ENCODE peak calls at places on chromosomes 7 and 10, in six cellular contexts. E is adrenal gland, F is dorsolateral prefrontal cortex, T is brain microvascular endothelial cell, O is PC-9, I is HCT116. W is an unnamed sample. For H3K27me3, the result is how much of the 10 kb centered on the place peaks cover.

GRCh38 chr10:70935631-70936030 is 47.3 kb upstream of the PCBD1 start:
- DNase-seq in O (no peak), E (no peak), I (no peak), F (peak), T (no peak), W (no peak)

GRCh38 chr7:45874408-45875131 is 1.7 kb upstream of the CCDC201 start:
- DNase-seq in I (no peak), F (no peak), T (peak), O (peak), E (no peak), W (peak)

GRCh38 chr7:76011437-76011836 is 17.0 kb upstream of the TMEM120A start:
- DNase-seq in E (no peak), F (no peak), O (no peak), I (no peak), T (peak), W (peak)

GRCh38 chr7:117157121-117157870 is 165.6 kb downstream of the WNT2 start:
- DNase-seq in T (peak), O (peak), E (peak), F (peak), I (no peak), W (peak)

GRCh38 chr7:29330136-29330535 is 135.6 kb downstream of the CHN2 start:
- DNase-seq in F (no peak), T (no peak), E (no peak), I (no peak), O (no peak), W (no peak)

GRCh38 chr10:58326967-58327381 is 7.8 kb upstream of the UBE2D1 start:
- DNase-seq in T (peak), F (no peak), E (peak), I (no peak), O (no peak), W (no peak)

GRCh38 chr10:31353574-31353973 is 34.6 kb downstream of the ZEB1 start:
- DNase-seq in E (no peak), F (no peak), I (peak), T (peak), O (peak), W (no peak)

GRCh38 chr7:151936207-151936606 is 20.0 kb upstream of the GALNTL5 start:
- DNase-seq in I (no peak), E (no peak), T (no peak), F (no peak), O (no peak), W (no peak)

GRCh38 chr7:79984210-79984609 is 150.4 kb upstream of the GNAI1 start:
- DNase-seq in T (no peak), I (no peak), E (no peak), O (no peak), F (no peak), W (peak)

GRCh38 chr7:128236924-128237586 is 4.0 kb upstream of the LEP start:
- DNase-seq in E (peak), T (peak), I (no peak), F (no peak), O (peak), W (peak)

GRCh38 chr7:129222064-129222463 is 2.8 kb upstream of the AHCYL2 start:
- DNase-seq in E (no peak), O (no peak), I (no peak), F (no peak), T (no peak), W (no peak)

GRCh38 chr7:103636153-103636552 is 190.1 kb upstream of the SLC26A5 start:
- DNase-seq in E (no peak), O (no peak), I (no peak), F (no peak), T (no peak), W (no peak)

GRCh38 chr7:38728145-38728544 is 97.0 kb upstream of the AMPH start:
- DNase-seq in O (no peak), T (peak), F (no peak), I (no peak), E (no peak), W (no peak)

GRCh38 chr10:89954787-89955566 is 253.6 kb downstream of the KIF20B start:
- DNase-seq in I (no peak), F (no peak), E (no peak), T (no peak), O (no peak), W (no peak)

GRCh38 chr10:90621577-90621976 is 236.3 kb downstream of the HTR7 start:
- DNase-seq in I (no peak), E (no peak), F (no peak), O (no peak), T (peak), W (no peak)

GRCh38 chr10:32279795-32280194 is 67.2 kb downstream of the EPC1 start:
- DNase-seq in T (no peak), O (no peak), I (no peak), E (no peak), F (no peak), W (no peak)

GRCh38 chr10:79487296-79488194 is 24.8 kb upstream of the EIF5AL1 start:
- DNase-seq in T (peak), I (peak), F (no peak), E (peak), O (peak), W (no peak)

GRCh38 chr10:110207805-110208613 is 604 bp downstream of the MXI1 start:
- DNase-seq in I (no peak), T (no peak), O (peak), E (peak), F (peak), W (no peak)

GRCh38 chr10:62010366-62010765 is 108.9 kb downstream of the ARID5B start:
- DNase-seq in T (no peak), E (no peak), F (no peak), O (no peak), I (no peak), W (no peak)

GRCh38 chr7:73646785-73647724 is 20.6 kb upstream of the VPS37D start:
- DNase-seq in F (no peak), O (no peak), I (no peak), E (no peak), T (no peak), W (no peak)
- H3K27me3 ChIP-seq in F (under half), O (under half), I (under half), E (under half), T (half or more), W (half or more)

GRCh38 chr7:5567810-5568209 is 144.2 kb upstream of the TNRC18 start:
- DNase-seq in F (no peak), O (no peak), T (no peak), I (no peak), E (no peak), W (no peak)
- H3K27ac ChIP-seq in F (no peak), O (no peak), T (no peak), I (no peak), E (no peak), W (no peak)

GRCh38 chr7:12571691-12572090 is 1.2 kb downstream of the SCIN start:
- DNase-seq in F (no peak), T (no peak), I (no peak), O (no peak), E (no peak), W (no peak)

GRCh38 chr7:12569673-12570072 is 847 bp upstream of the SCIN start:
- DNase-seq in T (no peak), O (no peak), I (no peak), E (no peak), F (no peak), W (no peak)

GRCh38 chr7:12572941-12573340 is 2.4 kb downstream of the SCIN start:
- DNase-seq in F (no peak), E (no peak), T (no peak), O (no peak), I (no peak), W (no peak)

GRCh38 chr7:12570148-12570528 is 382 bp upstream of the SCIN start:
- DNase-seq in I (no peak), O (peak), F (no peak), T (no peak), E (no peak), W (no peak)

DNA sequence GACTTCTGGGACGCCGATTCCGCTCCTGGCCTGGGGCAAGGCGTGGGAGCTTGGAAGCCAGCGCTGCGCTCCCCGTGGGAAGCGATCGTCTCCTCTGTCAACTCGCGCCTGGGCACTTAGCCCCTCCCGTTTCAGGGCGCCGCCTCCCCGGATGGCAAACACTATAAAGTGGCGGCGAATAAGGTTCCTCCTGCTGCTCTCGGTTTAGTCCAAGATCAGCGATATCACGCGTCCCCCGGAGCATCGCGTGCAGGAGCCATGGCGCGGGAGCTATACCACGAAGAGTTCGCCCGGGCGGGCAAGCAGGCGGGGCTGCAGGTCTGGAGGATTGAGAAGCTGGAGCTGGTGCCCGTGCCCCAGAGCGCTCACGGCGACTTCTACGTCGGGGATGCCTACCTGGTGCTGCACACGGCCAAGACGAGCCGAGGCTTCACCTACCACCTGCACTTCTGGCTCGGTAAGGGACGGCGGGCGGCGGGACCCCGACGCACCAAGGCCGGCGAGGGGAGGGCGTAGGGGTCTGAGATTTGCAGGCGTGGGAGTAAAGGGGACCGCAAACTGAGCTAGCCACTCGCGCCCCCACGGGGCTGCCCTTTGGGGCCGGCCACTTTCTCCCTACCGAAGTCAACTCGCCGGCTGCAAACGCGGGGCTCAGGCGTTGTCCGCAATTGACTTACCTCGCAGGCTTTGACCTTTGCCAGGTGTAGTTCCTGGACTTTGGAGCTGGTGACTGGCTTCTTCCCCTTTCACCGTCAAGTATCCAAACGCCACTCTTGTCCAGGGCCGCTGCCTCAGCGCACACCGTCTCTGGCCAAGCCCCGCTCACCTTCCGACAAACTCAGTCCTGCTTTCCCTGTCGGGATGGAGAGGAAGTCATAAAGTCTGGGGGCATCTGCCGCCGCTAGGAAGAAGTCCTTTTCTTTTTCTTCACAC is at the start of gene SCIN:
- DNase-seq in I (no peak), O (peak), F (no peak), E (no peak), T (peak), W (no peak)
- H3K27me3 ChIP-seq in I (under half), O (under half), F (under half), E (under half), T (under half), W (under half)

GRCh38 chr10:88245974-88246511 is 337.1 kb downstream of the RNLS start:
- DNase-seq in O (no peak), F (peak), I (no peak), E (no peak), T (peak), W (no peak)
- H3K27ac ChIP-seq in O (no peak), F (no peak), I (no peak), E (no peak), T (no peak), W (no peak)

DNA sequence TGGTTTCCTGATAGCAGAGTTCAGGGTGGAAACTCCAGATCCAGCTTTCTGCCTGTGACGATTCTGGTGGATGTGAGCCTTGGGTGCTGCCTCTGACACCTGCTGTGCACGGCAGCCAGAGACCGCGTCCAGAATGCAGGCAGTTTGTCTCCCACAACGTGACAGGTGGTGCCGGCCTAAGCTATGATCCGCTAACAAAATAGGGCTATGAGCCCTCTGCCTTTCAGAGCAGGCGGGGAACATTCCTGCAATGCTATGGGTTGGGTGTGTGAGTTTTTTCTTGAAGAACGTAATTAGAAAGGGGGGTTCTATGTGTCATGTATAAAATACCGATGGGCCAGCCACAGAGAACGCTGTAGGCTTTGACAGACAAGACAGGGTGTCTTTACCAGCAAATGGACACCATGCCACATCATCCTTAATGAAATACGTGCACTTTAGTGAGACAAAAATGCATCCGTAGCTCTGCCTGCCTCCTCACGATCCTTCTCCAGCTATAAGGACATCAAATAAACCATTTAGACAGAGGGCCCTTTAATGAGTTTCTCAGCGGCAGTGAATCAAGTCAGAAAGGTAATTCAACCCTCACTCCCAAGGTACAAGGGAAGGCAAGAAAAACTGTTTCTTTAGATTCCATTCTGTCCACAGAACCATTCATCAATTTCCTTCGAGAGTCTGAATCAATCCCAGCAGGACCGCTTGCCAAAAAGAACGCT is 297.4 kb upstream of the PRKCQ start:
- DNase-seq in O (no peak), I (no peak), F (no peak), T (no peak), E (no peak), W (no peak)
- H3K27me3 ChIP-seq in O (under half), I (half or more), F (under half), T (under half), E (under half), W (under half)

DNA sequence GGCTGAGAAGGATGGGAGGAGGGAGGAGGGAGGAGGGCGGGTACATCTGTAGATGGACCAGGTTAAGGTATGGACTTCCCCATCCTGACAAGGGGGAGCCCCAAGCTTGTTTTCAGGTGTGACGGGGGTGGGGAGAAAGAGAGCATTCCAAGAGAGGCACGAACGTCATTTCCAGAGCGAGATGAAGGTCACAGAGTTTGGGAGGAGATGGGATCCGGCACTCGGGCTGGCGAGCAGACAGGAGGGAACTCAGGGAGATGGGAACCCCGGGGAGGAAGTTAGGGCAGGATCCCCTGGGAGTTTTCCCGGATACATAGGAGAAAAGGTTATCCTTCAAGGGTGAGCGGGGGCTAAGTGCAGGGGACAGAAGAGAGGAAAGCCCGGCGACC is 118.8 kb downstream of the CUX1 start:
- DNase-seq in E (no peak), T (no peak), I (no peak), F (no peak), O (no peak), W (no peak)
- H3K27ac ChIP-seq in E (no peak), T (no peak), I (no peak), F (no peak), O (no peak), W (no peak)

GRCh38 chr10:92756233-92757065 is 66.7 kb downstream of the HHEX start:
- DNase-seq in E (no peak), I (no peak), F (no peak), T (no peak), O (no peak), W (no peak)
- H3K27me3 ChIP-seq in E (under half), I (under half), F (under half), T (under half), O (under half), W (under half)

W was measured in AG04450.